ENCODE peak calls at places on chromosome 18, in four cellular contexts. I is neuronal stem cell, L is fibroblast of lung, W is IMR-90. J is an unnamed sample.

GRCh38 chr18:48656176-48656575 is 117.3 kb downstream of the CTIF start:
- DNase-seq in W (no peak), I (no peak), L (no peak), J (no peak)

GRCh38 chr18:26336572-26336971 is 110.3 kb downstream of the TAF4B start:
- DNase-seq in W (no peak), L (no peak), I (no peak), J (no peak)

GRCh38 chr18:66838340-66838987 is 234.6 kb upstream of the CDH19 start:
- DNase-seq in W (no peak), I (no peak), L (no peak), J (no peak)

GRCh38 chr18:48946329-48946835 is 4.4 kb downstream of the SMAD7 start:
- DNase-seq in I (no peak), W (peak; percentile 81), L (peak; percentile 90), J (no peak)

GRCh38 chr18:5066380-5066977 is 130.6 kb downstream of the AKAIN1 start:
- DNase-seq in L (no peak), W (no peak), I (no peak), J (no peak)

GRCh38 chr18:32086866-32087265 is 4.8 kb upstream of the RNF138 start:
- DNase-seq in I (no peak), W (peak; percentile 76), L (peak; percentile 70), J (no peak)

GRCh38 chr18:73597832-73598615 is 549.6 kb downstream of the FBXO15 start:
- DNase-seq in I (no peak), L (no peak), W (no peak), J (no peak)

GRCh38 chr18:13615432-13615861 is 110.9 kb downstream of the FAM210A start:
- DNase-seq in W (no peak), I (no peak), L (peak; percentile 18), J (no peak)

GRCh38 chr18:63676526-63676925 is 14.8 kb upstream of the SERPINB3 start:
- DNase-seq in I (peak; percentile 20), L (no peak), W (no peak), J (no peak)

GRCh38 chr18:78884502-78884901 is 95.1 kb upstream of the SALL3 start:
- DNase-seq in I (no peak), W (no peak), L (no peak), J (no peak)

GRCh38 chr18:43563780-43564179 is 286.5 kb upstream of the SYT4 start:
- DNase-seq in I (peak; percentile 44), L (peak; percentile 35), W (peak; percentile 6), J (no peak)

GRCh38 chr18:48541026-48541746 is 2.4 kb downstream of the CTIF start:
- DNase-seq in I (peak; percentile 65), W (peak; percentile 75), L (peak; percentile 87), J (peak; percentile 92)

GRCh38 chr18:47932603-47933002 is 2.1 kb upstream of the SMAD2 start:
- DNase-seq in I (no peak), W (no peak), L (no peak), J (no peak)

GRCh38 chr18:10928971-10929373 is 220.4 kb downstream of the PIEZO2 start:
- DNase-seq in I (no peak), L (peak; percentile 92), W (peak; percentile 97), J (no peak)

GRCh38 chr18:75130591-75131274 is 78.2 kb downstream of the PTGR3 start:
- DNase-seq in L (no peak), W (peak; percentile 12), I (no peak), J (no peak)

DNA sequence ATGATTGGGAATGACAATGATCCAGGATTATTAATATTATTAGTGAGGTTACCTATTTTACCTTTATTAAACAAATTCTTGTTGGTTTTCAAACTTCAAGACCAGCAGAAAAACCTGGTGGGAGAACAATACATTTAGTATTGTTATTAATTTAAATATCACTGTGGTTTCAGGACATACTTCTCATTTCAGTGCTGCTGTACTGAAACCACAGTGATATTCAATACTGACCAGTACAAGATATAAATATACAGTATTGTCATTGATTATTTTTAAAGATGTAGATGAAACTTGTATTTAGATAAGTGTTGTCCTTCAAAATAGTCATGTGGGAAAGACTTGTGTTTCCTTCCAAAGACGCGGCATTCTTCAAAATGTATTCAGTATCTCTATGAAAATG is 1047.3 kb upstream of the CELF4 start:
- DNase-seq in W (no peak), L (no peak), I (no peak), J (no peak)
- H3K4me3 ChIP-seq in W (no peak overlapping the region), L (no peak overlapping the region), I (no peak overlapping the region), J (no peak overlapping the region)

GRCh38 chr18:8559612-8560011 is 49.6 kb upstream of the RAB12 start:
- DNase-seq in L (peak; percentile 13), I (no peak), W (peak; percentile 18), J (no peak)
- H3K4me1 ChIP-seq in L (no peaks in the 10 kb centered on the region), I (no peaks in the 10 kb centered on the region), W (no peaks in the 10 kb centered on the region), J (no peaks in the 10 kb centered on the region)

GRCh38 chr18:12296457-12296856 is 11.6 kb upstream of the TUBB6 start:
- DNase-seq in L (no peak), W (no peak), I (no peak), J (no peak)

GRCh38 chr18:12293831-12294230 is 14.2 kb upstream of the TUBB6 start:
- DNase-seq in W (no peak), L (no peak), I (no peak), J (no peak)

GRCh38 chr18:12295389-12296086 is 12.5 kb upstream of the TUBB6 start:
- DNase-seq in L (peak; percentile 62), I (no peak), W (peak; percentile 28), J (no peak)

GRCh38 chr18:12299862-12300261 is 8.2 kb upstream of the TUBB6 start:
- DNase-seq in L (no peak), W (no peak), I (no peak), J (no peak)

GRCh38 chr18:12296087-12296403 is 12.0 kb upstream of the TUBB6 start:
- DNase-seq in W (peak; percentile 33), L (peak; percentile 28), I (no peak), J (no peak)
- H3K9ac ChIP-seq in W (no peak overlapping the region), L (no peak overlapping the region), I (no peak overlapping the region), J (no peak overlapping the region)

GRCh38 chr18:50194623-50195532 is at the start of gene MYO5B:
- DNase-seq in I (peak; percentile 58), L (peak; percentile 3), W (no peak), J (peak; percentile 93)
- H3K4me3 ChIP-seq in I (peak within 1 kb of the TSS; percentile 88), L (no peak within 1 kb of the TSS), W (no peak within 1 kb of the TSS), J (peak within 1 kb of the TSS; percentile 67)

GRCh38 chr18:36461551-36461987 is 164.1 kb downstream of the FHOD3 start:
- DNase-seq in W (no peak), I (no peak), L (peak; percentile 88), J (no peak)
- H3K4me1 ChIP-seq in W (peaks cover 11% of the 10 kb centered on the region), I (no peaks in the 10 kb centered on the region), L (no peaks in the 10 kb centered on the region), J (peaks cover 5% of the 10 kb centered on the region)

GRCh38 chr18:53070706-53071105 is 730.7 kb downstream of the DCC start:
- DNase-seq in I (no peak), W (no peak), L (no peak), J (no peak)
- H3K9ac ChIP-seq in I (no peak overlapping the region), W (no peak overlapping the region), L (no peak overlapping the region), J (no peak overlapping the region)

GRCh38 chr18:12309683-12310198 is 1.7 kb downstream of the TUBB6 start:
- DNase-seq in W (no peak), I (no peak), L (no peak), J (no peak)
- H3K4me3 ChIP-seq in W (peak overlapping the region; percentile 96), I (no peak overlapping the region), L (peak overlapping the region; percentile 79), J (peak overlapping the region; percentile 37)